ENCODE peak calls at places on chromosomes 3 and 15, in six cellular contexts. O is hippocampal formation; S is H4; J is SHP77 treated with DMSO at 0.1 percent for 48 hours; F is stimulated activated CD4-positive, alpha-beta T cell treated with anti-CD3 and anti-CD28 coated beads, Interleukin-15, amount 100 ng/mL, for 1 hour; T is NCI-H1092 treated with DMSO at 0.1 percent for 48 hours. I is an unnamed sample.

GRCh38 chr15:74630284-74631086 is 14.8 kb downstream of the CLK3 start:
- DNase-seq in O (no peak), S (no peak), J (no peak), F (no peak), T (no peak), I (peak; percentile 47)

GRCh38 chr3:101497803-101498202 is 15.2 kb downstream of the SENP7 start:
- DNase-seq in O (no peak), S (no peak), J (no peak), F (no peak), T (no peak), I (no peak)

GRCh38 chr3:71063768-71064287 is 519.7 kb downstream of the FOXP1 start:
- DNase-seq in O (peak; percentile 35), S (peak; percentile 6), J (no peak), F (peak; percentile 37), T (peak; percentile 23), I (peak; percentile 65)

GRCh38 chr3:71090207-71090606 is 493.3 kb downstream of the FOXP1 start:
- DNase-seq in O (no peak), S (no peak), J (no peak), F (no peak), T (no peak), I (no peak)

GRCh38 chr15:65115542-65115941 is 542 bp upstream of the UBAP1L start:
- DNase-seq in O (no peak), S (no peak), J (no peak), F (no peak), T (peak; percentile 52), I (no peak)

GRCh38 chr3:59388555-59389280 is 338.9 kb upstream of the CFAP20DC start:
- DNase-seq in O (no peak), S (no peak), J (no peak), F (no peak), T (no peak), I (no peak)

GRCh38 chr3:98657429-98657828 is 64.0 kb upstream of the CPOX start:
- DNase-seq in O (no peak), S (no peak), J (no peak), F (peak; percentile 29), T (peak; percentile 6), I (peak; percentile 88)

GRCh38 chr3:154122096-154122911 is 1.1 kb downstream of the ARHGEF26 start:
- DNase-seq in O (no peak), S (no peak), J (no peak), F (no peak), T (peak; percentile 41), I (peak; percentile 83)

GRCh38 chr15:78638658-78639314 is 2.2 kb downstream of the CHRNB4 start:
- DNase-seq in O (peak; percentile 1), S (no peak), J (peak; percentile 28), F (no peak), T (peak; percentile 40), I (peak; percentile 96)